ENCODE peak calls at places on chromosomes 4 and X, in eight cellular contexts. T is testis; I is stimulated activated CD8-positive, alpha-beta memory T cell treated with anti-CD3 and anti-CD28 coated beads, Interleukin-4, amount 100 ng/mL, for 1 hour; C is HCT116; F is CD4-positive, CD25-positive, alpha-beta regulatory T cell; L is epithelial cell of prostate; D is bronchial epithelial cell; H is NCI-H1436. Q is an unnamed sample.

GRCh38 chr4:76067652-76068286 is 6.7 kb upstream of the ART3 start:
- DNase-seq in D (peak), H (peak), L (no peak), F (peak), T (peak), I (peak), C (peak), Q (peak)

GRCh38 chr4:182206916-182207315 is 36.3 kb upstream of the TENM3 start:
- DNase-seq in H (no peak), T (no peak), I (no peak), C (no peak), D (no peak), L (no peak), F (no peak), Q (no peak)

GRCh38 chr4:5371415-5372190 is 320.3 kb downstream of the STK32B start:
- DNase-seq in F (no peak), C (no peak), D (no peak), I (no peak), H (no peak), L (no peak), T (no peak), Q (peak)

GRCh38 chr4:125741825-125742452 is 427.2 kb downstream of the FAT4 start:
- DNase-seq in F (no peak), L (no peak), T (no peak), I (no peak), H (no peak), D (peak), C (no peak), Q (peak)

GRCh38 chr4:34105311-34105710 is 2139.0 kb downstream of the ARAP2 start:
- DNase-seq in T (no peak), H (no peak), I (no peak), D (peak), C (no peak), L (no peak), F (no peak), Q (no peak)

GRCh38 chr4:24471623-24472510 is 112.5 kb downstream of the DHX15 start:
- DNase-seq in D (no peak), F (no peak), C (no peak), L (no peak), T (peak), H (no peak), I (no peak), Q (no peak)

GRCh38 chrX:16207631-16208030 is 40.4 kb downstream of the MAGEB17 start:
- DNase-seq in D (no peak), F (no peak), T (no peak), L (no peak), H (no peak), I (no peak), C (no peak), Q (no peak)

GRCh38 chrX:69309074-69309792 is 144.0 kb upstream of the PJA1 start:
- DNase-seq in T (no peak), L (no peak), C (no peak), I (no peak), H (peak), F (no peak), D (no peak), Q (no peak)

GRCh38 chrX:16882188-16882587 is 12.0 kb upstream of the RBBP7 start:
- DNase-seq in T (peak), H (no peak), I (no peak), F (no peak), C (no peak), D (no peak), L (no peak), Q (no peak)

GRCh38 chr4:153483432-153484418 is 17.6 kb downstream of the TMEM131L start:
- DNase-seq in T (no peak), L (no peak), D (no peak), C (no peak), H (peak), F (no peak), I (no peak), Q (no peak)

GRCh38 chrX:100647095-100647494 is 3.1 kb downstream of the SRPX2 start:
- DNase-seq in L (no peak), F (no peak), H (no peak), C (no peak), D (no peak), I (no peak), T (no peak), Q (no peak)

GRCh38 chr4:71415491-71415890 is 76.7 kb downstream of the SLC4A4 start:
- DNase-seq in F (no peak), L (no peak), D (peak), I (no peak), H (no peak), C (no peak), T (no peak), Q (no peak)

GRCh38 chr4:52780206-52780605 is 29.0 kb upstream of the ERVMER34-1 start:
- DNase-seq in H (no peak), F (no peak), L (peak), T (no peak), I (no peak), C (no peak), D (peak), Q (no peak)

GRCh38 chrX:32562261-32562660 is 649.1 kb downstream of the DMD start:
- DNase-seq in C (no peak), L (no peak), F (no peak), T (no peak), D (no peak), I (no peak), H (no peak), Q (no peak)

GRCh38 chr4:77465271-77465670 is 140.3 kb upstream of the CXCL13 start:
- DNase-seq in H (no peak), D (peak), C (no peak), F (no peak), T (peak), I (no peak), L (no peak), Q (no peak)

GRCh38 chr4:158130204-158130603 is 42.6 kb downstream of the GASK1B start:
- DNase-seq in L (no peak), I (no peak), H (no peak), T (no peak), D (no peak), F (no peak), C (no peak), Q (no peak)

GRCh38 chr4:38529189-38530115 is 134.5 kb upstream of the KLF3 start:
- DNase-seq in D (peak), I (no peak), T (no peak), H (peak), C (no peak), L (no peak), F (no peak), Q (no peak)

GRCh38 chr4:178672512-178672911 is 1230.3 kb upstream of the AGA start:
- DNase-seq in H (no peak), D (no peak), C (peak), F (no peak), T (no peak), L (no peak), I (no peak), Q (no peak)

GRCh38 chr4:148120216-148120615 is 322.0 kb downstream of the NR3C2 start:
- DNase-seq in C (no peak), T (no peak), H (no peak), D (no peak), F (no peak), I (no peak), L (no peak), Q (no peak)

Q was measured in HTR-8/SVneo.